ENCODE peak calls at places on chromosomes 4 and X, in seven cellular contexts. M, Q, K, C, Y, W and L are unnamed samples.

GRCh38 chrX:9341305-9342201 is 123.3 kb upstream of the TBL1X start:
- DNase-seq in C (no peak), Q (peak), Y (peak), K (peak), W (peak), M (peak), L (peak)

GRCh38 chrX:21606037-21606436 is 52.1 kb downstream of the KLHL34 start:
- DNase-seq in W (no peak), M (no peak), C (no peak), Q (no peak), Y (no peak), K (no peak), L (no peak)

GRCh38 chr4:141390527-141391046 is 169.9 kb downstream of the ZNF330 start:
- DNase-seq in K (no peak), Y (no peak), M (no peak), W (no peak), Q (no peak), C (no peak), L (no peak)

GRCh38 chr4:120916937-120917336 is 5.6 kb downstream of the PRDM5 start:
- DNase-seq in Q (no peak), Y (no peak), C (no peak), W (no peak), K (no peak), M (no peak), L (no peak)

GRCh38 chr4:185726931-185727330 is 85.1 kb downstream of the SORBS2 start:
- DNase-seq in W (no peak), M (no peak), K (no peak), Y (no peak), Q (no peak), C (no peak), L (no peak)

GRCh38 chrX:28665778-28666177 is 78.5 kb downstream of the IL1RAPL1 start:
- DNase-seq in Y (no peak), C (no peak), Q (no peak), M (no peak), W (no peak), K (no peak), L (no peak)

GRCh38 chr4:21507439-21507838 is 441.1 kb downstream of the KCNIP4 start:
- DNase-seq in K (no peak), M (no peak), Q (no peak), C (no peak), W (no peak), Y (peak), L (no peak)

GRCh38 chr4:3700736-3701135 is 65.4 kb upstream of the ADRA2C start:
- DNase-seq in K (no peak), Q (no peak), M (no peak), C (no peak), Y (no peak), W (peak), L (no peak)

GRCh38 chr4:184147858-184148799 is 69.5 kb downstream of the ENPP6 start:
- DNase-seq in W (no peak), M (no peak), C (no peak), Y (no peak), Q (no peak), K (no peak), L (no peak)

GRCh38 chr4:151459380-151459779 is 50.4 kb downstream of the FHIP1A start:
- DNase-seq in W (no peak), C (peak), K (no peak), M (no peak), Q (no peak), Y (no peak), L (no peak)

GRCh38 chrX:1451676-1452496 is 823 bp downstream of the ASMTL start:
- DNase-seq in Q (no peak), W (peak), C (no peak), K (no peak), M (no peak), Y (no peak), L (no peak)

GRCh38 chr4:150098214-150098613 is 20.0 kb downstream of the DCLK2 start:
- DNase-seq in Q (no peak), C (no peak), Y (no peak), K (no peak), W (no peak), M (no peak), L (no peak)

GRCh38 chr4:147550626-147551250 is 66.5 kb upstream of the TMEM184C start:
- DNase-seq in Y (peak), C (no peak), W (no peak), M (no peak), K (no peak), Q (no peak), L (no peak)

GRCh38 chr4:151319490-151319889 is 5.9 kb downstream of the SH3D19 start:
- DNase-seq in W (no peak), C (no peak), Q (no peak), M (no peak), K (no peak), Y (no peak), L (no peak)

GRCh38 chr4:2793578-2793919 is 664 bp downstream of the SH3BP2 start:
- DNase-seq in K (no peak), M (no peak), Q (no peak), C (peak), W (peak), Y (no peak), L (no peak)

GRCh38 chrX:103688949-103689348 is 2.5 kb upstream of the MORF4L2 start:
- DNase-seq in K (no peak), C (peak), M (no peak), Q (no peak), W (no peak), Y (peak), L (no peak)

GRCh38 chrX:42485621-42486020 is 292.3 kb downstream of the PPP1R2C start:
- DNase-seq in Q (no peak), M (no peak), W (no peak), C (no peak), Y (no peak), K (no peak), L (no peak)

GRCh38 chr4:102525099-102525498 is 23.9 kb downstream of the NFKB1 start:
- DNase-seq in Y (no peak), W (no peak), K (no peak), M (no peak), Q (no peak), C (no peak), L (no peak)

GRCh38 chr4:23667659-23668058 is 222.2 kb downstream of the PPARGC1A start:
- DNase-seq in M (no peak), C (no peak), K (no peak), Q (no peak), W (no peak), Y (no peak), L (no peak)

GRCh38 chr4:91837608-91838029 is 466.1 kb upstream of the GRID2 start:
- DNase-seq in Q (no peak), W (no peak), C (no peak), K (no peak), M (no peak), Y (no peak), L (no peak)

GRCh38 chr4:150960079-150960478 is 55.0 kb downstream of the LRBA start:
- DNase-seq in W (no peak), Q (no peak), C (no peak), Y (peak), M (no peak), K (no peak), L (no peak)

GRCh38 chr4:30380404-30380998 is 339.7 kb upstream of the PCDH7 start:
- DNase-seq in Y (peak), M (no peak), C (peak), Q (no peak), K (no peak), W (no peak), L (no peak)

GRCh38 chr4:107312366-107312765 is 276.3 kb upstream of the DKK2 start:
- DNase-seq in M (no peak), W (no peak), K (no peak), Q (no peak), Y (no peak), C (no peak), L (no peak)

GRCh38 chr4:56728512-56728911 is 47.4 kb upstream of the HOPX start:
- DNase-seq in Y (no peak), Q (no peak), M (no peak), K (no peak), C (peak), W (peak), L (no peak)

GRCh38 chrX:17812763-17813162 is 48.3 kb downstream of the RAI2 start:
- DNase-seq in K (no peak), Q (no peak), M (no peak), Y (peak), W (no peak), C (no peak), L (no peak)

GRCh38 chrX:40448793-40449192 is 132.0 kb upstream of the ATP6AP2 start:
- DNase-seq in W (no peak), C (no peak), Q (no peak), M (no peak), K (no peak), Y (no peak), L (no peak)

GRCh38 chrX:73765776-73766465 is 202.9 kb downstream of the CHIC1 start:
- DNase-seq in K (no peak), W (no peak), M (no peak), Y (no peak), C (peak), Q (no peak), L (no peak)

GRCh38 chrX:16822723-16823122 is 36.5 kb downstream of the TXLNG start:
- DNase-seq in Y (no peak), K (no peak), W (no peak), C (no peak), M (no peak), Q (no peak), L (no peak)

GRCh38 chrX:136063340-136064079 is 78.3 kb downstream of the SLC9A6 start:
- DNase-seq in M (no peak), K (no peak), Q (no peak), Y (no peak), W (no peak), C (no peak), L (no peak)

GRCh38 chr4:20276848-20277247 is 25.1 kb downstream of the SLIT2 start:
- DNase-seq in W (no peak), C (no peak), K (no peak), Y (no peak), M (no peak), Q (no peak), L (no peak)

GRCh38 chr4:184534511-184535391 is 60.4 kb upstream of the IRF2 start:
- DNase-seq in Q (no peak), C (no peak), W (no peak), M (no peak), Y (peak), K (no peak), L (no peak)

GRCh38 chrX:47241201-47242011 is 8.6 kb downstream of the USP11 start:
- DNase-seq in M (no peak), W (no peak), Q (no peak), Y (no peak), C (no peak), K (no peak), L (no peak)

GRCh38 chr4:14334166-14334565 is 668.1 kb upstream of the CPEB2 start:
- DNase-seq in Q (no peak), K (no peak), Y (no peak), M (no peak), C (no peak), W (no peak), L (no peak)

GRCh38 chrX:1391370-1391706 is 575 bp downstream of the SLC25A6 start:
- DNase-seq in K (no peak), C (no peak), W (no peak), Y (peak), M (no peak), Q (no peak), L (no peak)

GRCh38 chrX:55260806-55261205 is 3.9 kb downstream of the PAGE3 start:
- DNase-seq in K (no peak), M (no peak), Q (no peak), W (no peak), C (no peak), Y (no peak), L (no peak)

GRCh38 chrX:9899640-9900075 is 67.5 kb upstream of the CLDN34 start:
- DNase-seq in W (no peak), K (no peak), C (no peak), Y (peak), M (no peak), Q (no peak), L (no peak)

GRCh38 chr4:105838082-105838481 is 57.2 kb upstream of the NPNT start:
- DNase-seq in W (no peak), C (no peak), M (no peak), Q (no peak), K (no peak), Y (no peak), L (no peak)

GRCh38 chr4:77963005-77963404 is 94.1 kb upstream of the FRAS1 start:
- DNase-seq in C (no peak), M (no peak), W (no peak), Q (no peak), Y (no peak), K (no peak), L (no peak)